ENCODE peak calls at places on chromosome 7, in five cellular contexts. G is mammary epithelial cell, Q is A549, C is MM.1S, D is upper lobe of right lung. M is an unnamed sample.

GRCh38 chr7:131900785-131901287 is 344.4 kb upstream of the PODXL start:
- DNase-seq in G (no peak), Q (no peak), C (no peak), D (no peak), M (no peak)

GRCh38 chr7:133562617-133563016 is 309.7 kb downstream of the EXOC4 start:
- DNase-seq in G (peak), D (no peak), Q (no peak), C (no peak), M (no peak)

GRCh38 chr7:45092100-45092930 is 3.5 kb upstream of the NACAD start:
- DNase-seq in G (peak), C (no peak), Q (peak), D (no peak), M (no peak)

GRCh38 chr7:146115665-146116451 is 743 bp upstream of the CNTNAP2 start:
- DNase-seq in D (peak), C (peak), G (peak), Q (no peak), M (no peak)

GRCh38 chr7:128236924-128237586 is 4.0 kb upstream of the LEP start:
- DNase-seq in Q (peak), G (peak), D (no peak), C (peak), M (peak)

GRCh38 chr7:135684134-135684533 is 21.8 kb downstream of the STMP1 start:
- DNase-seq in C (no peak), Q (no peak), D (no peak), G (peak), M (no peak)

GRCh38 chr7:117995850-117996650 is 122.8 kb upstream of the CTTNBP2 start:
- DNase-seq in Q (no peak), C (no peak), G (peak), D (no peak), M (no peak)

GRCh38 chr7:114979388-114979787 is 57.5 kb downstream of the MDFIC start:
- DNase-seq in D (no peak), C (peak), G (peak), Q (no peak), M (no peak)

GRCh38 chr7:89029864-89030263 is 234.3 kb upstream of the TEX47 start:
- DNase-seq in D (no peak), Q (no peak), G (peak), C (peak), M (no peak)

GRCh38 chr7:118477026-118477425 is 252.5 kb downstream of the ANKRD7 start:
- DNase-seq in Q (no peak), D (no peak), C (no peak), G (no peak), M (no peak)

GRCh38 chr7:41977165-41977651 is 259.8 kb downstream of the GLI3 start:
- DNase-seq in C (peak), G (peak), Q (peak), D (no peak), M (peak)

GRCh38 chr7:51019231-51019844 is 236.6 kb upstream of the GRB10 start:
- DNase-seq in C (no peak), Q (no peak), D (no peak), G (peak), M (no peak)

GRCh38 chr7:134101716-134102115 is 25.4 kb upstream of the LRGUK start:
- DNase-seq in D (no peak), G (no peak), C (no peak), Q (no peak), M (no peak)

GRCh38 chr7:540997-541396 is 21.4 kb upstream of the PDGFA start:
- DNase-seq in Q (no peak), C (no peak), G (no peak), D (no peak), M (no peak)

GRCh38 chr7:101912711-101913110 is 95.3 kb downstream of the CUX1 start:
- DNase-seq in G (no peak), D (no peak), C (no peak), Q (no peak), M (no peak)

GRCh38 chr7:105473163-105473562 is 48.9 kb downstream of the PUS7 start:
- DNase-seq in C (no peak), G (peak), D (no peak), Q (peak), M (no peak)

GRCh38 chr7:1264345-1265280 is 31.9 kb downstream of the UNCX start:
- DNase-seq in Q (no peak), C (no peak), G (no peak), D (no peak), M (no peak)

GRCh38 chr7:87935373-87935706 is 1.3 kb downstream of the ADAM22 start:
- DNase-seq in Q (no peak), G (no peak), C (no peak), D (no peak), M (no peak)

GRCh38 chr7:87934699-87935372 is 785 bp downstream of the ADAM22 start:
- DNase-seq in C (no peak), Q (peak), D (no peak), G (peak), M (no peak)

GRCh38 chr7:87933605-87933952 is 472 bp upstream of the ADAM22 start:
- DNase-seq in Q (no peak), G (no peak), D (no peak), C (no peak), M (no peak)

DNA sequence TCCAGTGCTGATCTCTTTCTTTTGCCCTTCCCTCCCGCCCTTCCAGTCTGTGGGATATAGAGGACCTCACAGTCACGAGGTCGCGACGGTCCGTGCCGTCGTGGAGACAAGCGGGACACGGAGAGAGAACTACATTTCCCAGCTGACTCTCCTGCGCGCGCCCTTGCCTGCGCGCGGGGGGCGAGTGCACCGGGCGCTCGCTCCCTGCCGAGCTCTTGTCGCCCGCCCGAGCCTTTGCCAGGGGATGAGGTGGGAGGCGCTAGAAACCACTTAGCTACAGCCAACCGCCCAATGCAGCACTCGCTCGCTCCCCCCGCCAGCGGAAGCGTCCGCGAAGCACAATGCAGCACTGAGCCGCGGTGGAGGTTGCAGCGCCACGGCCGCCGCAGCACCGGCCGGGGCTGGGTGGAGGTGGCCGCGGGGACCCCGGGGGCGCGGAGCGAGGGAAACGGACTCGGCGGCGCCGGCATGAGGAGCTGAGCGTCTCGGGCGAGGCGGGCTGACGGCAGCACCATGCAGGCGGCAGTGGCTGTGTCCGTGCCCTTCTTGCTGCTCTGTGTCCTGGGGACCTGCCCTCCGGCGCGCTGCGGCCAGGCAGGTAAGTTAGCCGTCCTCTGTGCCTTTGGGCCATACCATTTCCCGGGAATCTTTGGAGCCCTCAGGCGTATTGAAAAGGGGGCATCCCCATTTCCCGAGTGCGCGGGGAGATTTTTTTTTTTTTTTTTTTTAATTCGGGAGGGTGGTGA is at the start of gene ADAM22:
- DNase-seq in G (peak), D (peak), Q (peak), C (peak), M (peak)
- TF ChIP-seq CTCF in G (no peak), D (no peak), Q (no peak), C (no peak), M (no peak)

GRCh38 chr7:20954711-20955641 is 168.3 kb upstream of the SP8 start:
- DNase-seq in C (no peak), D (no peak), Q (no peak), G (peak), M (no peak)

GRCh38 chr7:20964214-20964613 is 177.5 kb upstream of the SP8 start:
- DNase-seq in D (no peak), C (no peak), Q (no peak), G (no peak), M (no peak)

GRCh38 chr7:20958474-20958873 is 171.8 kb upstream of the SP8 start:
- DNase-seq in D (no peak), C (no peak), G (no peak), Q (no peak), M (no peak)

GRCh38 chr7:20959281-20959680 is 172.6 kb upstream of the SP8 start:
- DNase-seq in G (no peak), C (no peak), D (no peak), Q (no peak), M (no peak)
- H3K4me3 ChIP-seq in G (no peak), C (no peak), D (no peak), Q (no peak), M (no peak)

DNA sequence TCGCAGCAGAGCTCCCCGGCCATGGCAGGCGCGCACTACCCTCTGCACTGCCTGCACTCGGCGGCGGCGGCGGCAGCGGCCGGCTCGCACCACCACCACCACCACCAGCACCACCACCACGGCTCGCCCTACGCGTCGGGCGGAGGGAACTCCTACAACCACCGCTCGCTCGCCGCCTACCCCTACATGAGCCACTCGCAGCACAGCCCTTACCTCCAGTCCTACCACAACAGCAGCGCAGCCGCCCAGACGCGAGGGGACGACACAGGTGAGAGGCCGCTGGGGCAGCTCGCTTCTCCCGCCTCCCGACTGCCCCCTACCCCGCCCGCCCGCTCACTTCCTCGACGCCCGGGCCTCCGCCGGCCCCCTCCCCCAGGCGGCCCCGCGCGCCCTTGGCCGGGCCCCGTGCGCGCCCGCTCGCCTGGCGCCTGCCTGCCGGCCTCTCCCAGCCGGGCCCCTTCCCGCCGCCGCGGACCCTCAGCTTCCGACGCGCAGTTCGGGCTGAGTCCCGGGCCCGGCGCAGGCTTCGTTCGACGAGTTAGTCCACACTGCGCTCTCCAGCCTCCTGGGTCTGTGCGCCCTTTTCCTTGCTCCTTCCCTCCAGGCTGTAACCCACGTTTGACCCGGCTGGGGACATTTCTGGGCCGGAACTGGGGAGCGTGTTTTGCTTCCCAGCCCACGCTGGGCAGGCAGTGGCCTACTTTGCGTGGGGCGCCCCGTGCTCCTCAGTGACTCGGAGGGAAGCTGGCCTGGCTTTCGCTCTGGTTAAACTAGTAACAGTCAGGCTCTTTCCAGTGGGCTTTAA is 995 bp downstream of the DLX6 start:
- DNase-seq in Q (peak), G (peak), D (no peak), C (peak), M (no peak)
- TF ChIP-seq CTCF in Q (no peak), G (no peak), D (no peak), C (no peak), M (no peak)

DNA sequence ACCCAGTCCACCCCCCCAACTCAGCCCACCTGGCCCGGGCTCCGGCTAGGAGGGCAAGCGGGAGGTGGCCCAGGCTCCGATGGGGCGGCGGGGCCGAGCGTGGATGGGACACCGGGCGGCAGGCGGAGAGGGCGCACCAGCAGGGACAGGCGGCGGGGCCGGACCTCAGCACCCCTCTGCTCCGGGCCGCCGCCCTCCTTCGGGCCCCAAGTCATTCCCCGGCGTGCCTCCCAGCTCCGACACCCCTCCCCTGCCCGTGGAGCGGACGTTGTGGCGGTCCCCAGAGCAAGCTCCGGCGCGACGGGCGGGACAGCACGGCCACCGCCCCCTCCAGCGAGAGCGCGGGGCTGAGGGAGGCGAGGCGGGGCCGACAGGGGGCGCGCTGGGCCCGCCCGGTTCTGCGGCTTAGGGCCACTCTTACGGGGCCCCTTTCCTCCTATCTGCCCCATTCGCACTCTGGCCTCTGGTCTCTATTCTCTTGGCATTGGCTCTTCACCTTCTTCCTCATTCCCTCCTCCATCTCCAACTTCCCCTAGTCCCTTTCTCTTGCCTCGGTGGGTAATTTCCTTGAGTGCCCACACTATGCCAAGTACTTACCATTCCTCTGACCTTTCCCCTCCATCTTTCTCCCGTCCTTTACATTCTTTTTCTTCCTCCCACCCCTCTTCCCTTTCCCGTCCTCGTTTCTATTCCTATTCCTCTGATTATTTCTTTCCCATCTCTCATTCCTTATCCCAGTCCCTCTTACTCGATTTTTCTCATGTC is 710 bp upstream of the GBX1 start:
- DNase-seq in G (no peak), Q (peak), C (peak), D (peak), M (no peak)
- H3K4me3 ChIP-seq in G (peak), Q (peak), C (peak), D (peak), M (no peak)

M was measured in GM12864.